ENCODE peak calls at places on chromosomes 12 and 14, in five cellular contexts. One of them, this sample, is unnamed.

GRCh38 chr12:52870361-52871290 is 21.8 kb upstream of the KRT78 start:
- DNase-seq in fibroblast of mammary gland: peak; percentile 35
- DNase-seq in thyroid gland: peak; percentile 68
- DNase-seq in adrenal gland: peak; percentile 37
- DNase-seq in cardiac muscle cell: peak; percentile 56
- DNase-seq in this sample: peak; percentile 62

GRCh38 chr12:89781961-89782360 is 73.3 kb upstream of the ATP2B1 start:
- DNase-seq in fibroblast of mammary gland: no peak
- DNase-seq in thyroid gland: no peak
- DNase-seq in adrenal gland: no peak
- DNase-seq in cardiac muscle cell: no peak
- DNase-seq in this sample: no peak

GRCh38 chr12:118418385-118419057 is 42.2 kb downstream of the SUDS3 start:
- DNase-seq in fibroblast of mammary gland: peak; percentile 61
- DNase-seq in thyroid gland: no peak
- DNase-seq in adrenal gland: no peak
- DNase-seq in cardiac muscle cell: no peak
- DNase-seq in this sample: peak; percentile 88

GRCh38 chr12:123363743-123364531 is 710 bp downstream of the SBNO1 start:
- DNase-seq in fibroblast of mammary gland: no peak
- DNase-seq in thyroid gland: peak; percentile 29
- DNase-seq in adrenal gland: peak; percentile 35
- DNase-seq in cardiac muscle cell: peak; percentile 17
- DNase-seq in this sample: peak; percentile 29

GRCh38 chr12:129558036-129558435 is 345.8 kb downstream of the TMEM132D start:
- DNase-seq in fibroblast of mammary gland: no peak
- DNase-seq in thyroid gland: no peak
- DNase-seq in adrenal gland: no peak
- DNase-seq in cardiac muscle cell: no peak
- DNase-seq in this sample: no peak

GRCh38 chr12:79737875-79738718 is 47.3 kb upstream of the PAWR start:
- DNase-seq in fibroblast of mammary gland: peak; percentile 70
- DNase-seq in thyroid gland: peak; percentile 31
- DNase-seq in adrenal gland: peak; percentile 18
- DNase-seq in cardiac muscle cell: peak; percentile 76
- DNase-seq in this sample: peak; percentile 76

GRCh38 chr12:78703820-78704525 is 160.6 kb upstream of the SYT1 start:
- DNase-seq in fibroblast of mammary gland: peak; percentile 84
- DNase-seq in thyroid gland: no peak
- DNase-seq in adrenal gland: no peak
- DNase-seq in cardiac muscle cell: peak; percentile 58
- DNase-seq in this sample: peak; percentile 93

GRCh38 chr14:57389646-57390036 is 745 bp upstream of the NAA30 start:
- DNase-seq in fibroblast of mammary gland: no peak
- DNase-seq in thyroid gland: no peak
- DNase-seq in adrenal gland: no peak
- DNase-seq in cardiac muscle cell: no peak
- DNase-seq in this sample: no peak

GRCh38 chr14:70317969-70318634 is 41.4 kb downstream of the COX16 start:
- DNase-seq in fibroblast of mammary gland: peak; percentile 60
- DNase-seq in thyroid gland: peak; percentile 6
- DNase-seq in adrenal gland: peak; percentile 22
- DNase-seq in cardiac muscle cell: peak; percentile 82
- DNase-seq in this sample: peak; percentile 66

GRCh38 chr12:82517027-82517426 is 158.7 kb downstream of the METTL25 start:
- DNase-seq in fibroblast of mammary gland: peak; percentile 12
- DNase-seq in thyroid gland: no peak
- DNase-seq in adrenal gland: no peak
- DNase-seq in cardiac muscle cell: peak; percentile 21
- DNase-seq in this sample: peak; percentile 29

GRCh38 chr14:55316528-55316927 is 45.3 kb downstream of the FBXO34 start:
- DNase-seq in fibroblast of mammary gland: no peak
- DNase-seq in thyroid gland: peak; percentile 78
- DNase-seq in adrenal gland: no peak
- DNase-seq in cardiac muscle cell: no peak
- DNase-seq in this sample: no peak

GRCh38 chr12:110073049-110073831 is 24.9 kb upstream of the C12orf76 start:
- DNase-seq in fibroblast of mammary gland: peak; percentile 30
- DNase-seq in thyroid gland: peak; percentile 29
- DNase-seq in adrenal gland: peak; percentile 42
- DNase-seq in cardiac muscle cell: no peak
- DNase-seq in this sample: no peak

GRCh38 chr14:24329736-24330135 is 5.1 kb downstream of the ADCY4 start:
- DNase-seq in fibroblast of mammary gland: no peak
- DNase-seq in thyroid gland: no peak
- DNase-seq in adrenal gland: no peak
- DNase-seq in cardiac muscle cell: no peak
- DNase-seq in this sample: no peak

GRCh38 chr12:78914859-78915331 is 50.3 kb downstream of the SYT1 start:
- DNase-seq in fibroblast of mammary gland: no peak
- DNase-seq in thyroid gland: no peak
- DNase-seq in adrenal gland: no peak
- DNase-seq in cardiac muscle cell: no peak
- DNase-seq in this sample: peak; percentile 69

GRCh38 chr12:94898388-94898787 is 105.1 kb downstream of the NDUFA12 start:
- DNase-seq in fibroblast of mammary gland: peak; percentile 12
- DNase-seq in thyroid gland: no peak
- DNase-seq in adrenal gland: no peak
- DNase-seq in cardiac muscle cell: peak; percentile 35
- DNase-seq in this sample: peak; percentile 8

GRCh38 chr12:18250313-18250916 is 10.9 kb upstream of the PIK3C2G start:
- DNase-seq in fibroblast of mammary gland: peak; percentile 74
- DNase-seq in thyroid gland: no peak
- DNase-seq in adrenal gland: no peak
- DNase-seq in cardiac muscle cell: peak; percentile 82
- DNase-seq in this sample: peak; percentile 67

GRCh38 chr14:58430156-58430555 is 2.6 kb downstream of the KIAA0586 start:
- DNase-seq in fibroblast of mammary gland: peak; percentile 70
- DNase-seq in thyroid gland: no peak
- DNase-seq in adrenal gland: no peak
- DNase-seq in cardiac muscle cell: peak; percentile 53
- DNase-seq in this sample: peak; percentile 94

GRCh38 chr14:61876362-61877049 is 114.3 kb downstream of the SNAPC1 start:
- DNase-seq in fibroblast of mammary gland: no peak
- DNase-seq in thyroid gland: no peak
- DNase-seq in adrenal gland: no peak
- DNase-seq in cardiac muscle cell: no peak
- DNase-seq in this sample: no peak

GRCh38 chr12:88298761-88299242 is 156.7 kb downstream of the TMTC3 start:
- DNase-seq in fibroblast of mammary gland: peak; percentile 77
- DNase-seq in thyroid gland: no peak
- DNase-seq in adrenal gland: no peak
- DNase-seq in cardiac muscle cell: peak; percentile 66
- DNase-seq in this sample: peak; percentile 97

GRCh38 chr12:4487024-4487423 is 41.4 kb upstream of the FGF6 start:
- DNase-seq in fibroblast of mammary gland: no peak
- DNase-seq in thyroid gland: no peak
- DNase-seq in adrenal gland: no peak
- DNase-seq in cardiac muscle cell: no peak
- DNase-seq in this sample: no peak

GRCh38 chr14:36214476-36215216 is 38.1 kb upstream of the PTCSC3 start:
- DNase-seq in fibroblast of mammary gland: no peak
- DNase-seq in thyroid gland: no peak
- DNase-seq in adrenal gland: no peak
- DNase-seq in cardiac muscle cell: no peak
- DNase-seq in this sample: peak; percentile 36

GRCh38 chr12:124547626-124548025 is 19.8 kb downstream of the NCOR2 start:
- DNase-seq in fibroblast of mammary gland: no peak
- DNase-seq in thyroid gland: no peak
- DNase-seq in adrenal gland: no peak
- DNase-seq in cardiac muscle cell: no peak
- DNase-seq in this sample: no peak

GRCh38 chr12:124544311-124544970 is 23.0 kb downstream of the NCOR2 start:
- DNase-seq in fibroblast of mammary gland: no peak
- DNase-seq in thyroid gland: no peak
- DNase-seq in adrenal gland: no peak
- DNase-seq in cardiac muscle cell: no peak
- DNase-seq in this sample: no peak

GRCh38 chr12:124543591-124544310 is 23.7 kb downstream of the NCOR2 start:
- DNase-seq in fibroblast of mammary gland: peak; percentile 60
- DNase-seq in thyroid gland: no peak
- DNase-seq in adrenal gland: no peak
- DNase-seq in cardiac muscle cell: no peak
- DNase-seq in this sample: no peak

GRCh38 chr12:124544983-124545382 is 22.4 kb downstream of the NCOR2 start:
- DNase-seq in fibroblast of mammary gland: no peak
- DNase-seq in thyroid gland: no peak
- DNase-seq in adrenal gland: no peak
- DNase-seq in cardiac muscle cell: no peak
- DNase-seq in this sample: no peak

GRCh38 chr12:124545508-124546418 is 21.6 kb downstream of the NCOR2 start:
- DNase-seq in fibroblast of mammary gland: peak; percentile 89
- DNase-seq in thyroid gland: no peak
- DNase-seq in adrenal gland: peak; percentile 95
- DNase-seq in cardiac muscle cell: no peak
- DNase-seq in this sample: no peak
- H3K4me3 ChIP-seq in fibroblast of mammary gland: no peak overlapping the region
- H3K4me3 ChIP-seq in thyroid gland: no peak overlapping the region
- H3K4me3 ChIP-seq in adrenal gland: no peak overlapping the region
- H3K4me3 ChIP-seq in cardiac muscle cell: no peak overlapping the region
- H3K4me3 ChIP-seq in this sample: no peak overlapping the region

DNA sequence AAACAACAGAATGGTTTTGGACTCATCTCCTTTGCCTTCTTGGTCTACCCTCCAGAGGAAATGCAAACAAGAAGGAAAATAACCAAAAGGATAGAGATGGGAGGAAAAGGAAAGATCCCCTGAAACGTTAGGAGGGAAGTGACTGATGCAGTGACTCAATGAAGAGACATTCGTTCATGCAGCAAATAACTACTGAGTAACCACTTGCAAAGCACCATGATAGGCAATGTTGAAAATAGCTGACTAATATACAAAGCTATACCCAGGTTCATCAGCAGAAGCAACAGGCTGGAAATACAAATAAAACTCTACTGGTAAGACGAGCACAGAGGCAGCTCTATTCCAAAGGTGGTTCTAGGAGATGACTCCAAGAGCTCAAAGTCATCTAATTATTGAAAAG is 41.8 kb downstream of the R3HDM2 start:
- DNase-seq in fibroblast of mammary gland: peak; percentile 92
- DNase-seq in thyroid gland: no peak
- DNase-seq in adrenal gland: no peak
- DNase-seq in cardiac muscle cell: peak; percentile 65
- DNase-seq in this sample: peak; percentile 94
- H3K4me3 ChIP-seq in fibroblast of mammary gland: no peak overlapping the region
- H3K4me3 ChIP-seq in thyroid gland: no peak overlapping the region
- H3K4me3 ChIP-seq in adrenal gland: no peak overlapping the region
- H3K4me3 ChIP-seq in cardiac muscle cell: no peak overlapping the region
- H3K4me3 ChIP-seq in this sample: no peak overlapping the region

DNA sequence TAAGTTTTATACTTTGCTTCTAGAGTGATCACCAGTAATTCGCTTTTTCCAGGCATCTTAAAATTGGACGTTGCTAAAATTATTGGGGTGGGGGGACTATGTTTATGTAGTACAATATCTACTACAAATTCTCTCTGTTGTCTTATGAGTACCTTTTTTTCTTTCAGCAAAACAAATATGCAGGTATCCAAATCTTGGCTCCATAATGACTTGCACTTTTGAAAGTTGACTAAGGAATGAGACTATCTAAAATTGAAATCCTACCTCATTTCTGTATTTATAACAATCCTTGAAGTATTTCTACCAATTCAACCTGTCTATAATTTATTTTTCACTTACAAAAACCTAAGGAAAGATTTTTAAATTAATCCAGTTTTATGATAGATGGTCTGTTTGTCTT is 2.4 kb downstream of the DYNC1H1 start:
- DNase-seq in fibroblast of mammary gland: no peak
- DNase-seq in thyroid gland: no peak
- DNase-seq in adrenal gland: no peak
- DNase-seq in cardiac muscle cell: no peak
- DNase-seq in this sample: no peak
- H3K4me3 ChIP-seq in fibroblast of mammary gland: peak overlapping the region; percentile 95
- H3K4me3 ChIP-seq in thyroid gland: no peak overlapping the region
- H3K4me3 ChIP-seq in adrenal gland: no peak overlapping the region
- H3K4me3 ChIP-seq in cardiac muscle cell: no peak overlapping the region
- H3K4me3 ChIP-seq in this sample: no peak overlapping the region

GRCh38 chr14:105168496-105168978 is at the start of gene JAG2:
- DNase-seq in fibroblast of mammary gland: no peak
- DNase-seq in thyroid gland: peak; percentile 38
- DNase-seq in adrenal gland: no peak
- DNase-seq in cardiac muscle cell: peak; percentile 24
- DNase-seq in this sample: peak; percentile 55
- H3K4me3 ChIP-seq in fibroblast of mammary gland: no peak within 1 kb of the TSS
- H3K4me3 ChIP-seq in thyroid gland: peak within 1 kb of the TSS; percentile 46
- H3K4me3 ChIP-seq in adrenal gland: no peak within 1 kb of the TSS
- H3K4me3 ChIP-seq in cardiac muscle cell: peak within 1 kb of the TSS; percentile 41
- H3K4me3 ChIP-seq in this sample: peak within 1 kb of the TSS; percentile 50

GRCh38 chr12:54426690-54427089 is 7.6 kb upstream of the ITGA5 start:
- DNase-seq in fibroblast of mammary gland: no peak
- DNase-seq in thyroid gland: no peak
- DNase-seq in adrenal gland: no peak
- DNase-seq in cardiac muscle cell: no peak
- DNase-seq in this sample: no peak

GRCh38 chr12:54430471-54431075 is 11.5 kb upstream of the ITGA5 start:
- DNase-seq in fibroblast of mammary gland: no peak
- DNase-seq in thyroid gland: peak; percentile 68
- DNase-seq in adrenal gland: no peak
- DNase-seq in cardiac muscle cell: no peak
- DNase-seq in this sample: no peak

GRCh38 chr12:54431911-54432814 is 13.1 kb upstream of the ITGA5 start:
- DNase-seq in fibroblast of mammary gland: peak; percentile 97
- DNase-seq in thyroid gland: peak; percentile 42
- DNase-seq in adrenal gland: peak; percentile 82
- DNase-seq in cardiac muscle cell: peak; percentile 90
- DNase-seq in this sample: peak; percentile 97

GRCh38 chr12:54428050-54429013 is 9.3 kb upstream of the ITGA5 start:
- DNase-seq in fibroblast of mammary gland: peak; percentile 97
- DNase-seq in thyroid gland: no peak
- DNase-seq in adrenal gland: no peak
- DNase-seq in cardiac muscle cell: peak; percentile 72
- DNase-seq in this sample: peak; percentile 74

DNA sequence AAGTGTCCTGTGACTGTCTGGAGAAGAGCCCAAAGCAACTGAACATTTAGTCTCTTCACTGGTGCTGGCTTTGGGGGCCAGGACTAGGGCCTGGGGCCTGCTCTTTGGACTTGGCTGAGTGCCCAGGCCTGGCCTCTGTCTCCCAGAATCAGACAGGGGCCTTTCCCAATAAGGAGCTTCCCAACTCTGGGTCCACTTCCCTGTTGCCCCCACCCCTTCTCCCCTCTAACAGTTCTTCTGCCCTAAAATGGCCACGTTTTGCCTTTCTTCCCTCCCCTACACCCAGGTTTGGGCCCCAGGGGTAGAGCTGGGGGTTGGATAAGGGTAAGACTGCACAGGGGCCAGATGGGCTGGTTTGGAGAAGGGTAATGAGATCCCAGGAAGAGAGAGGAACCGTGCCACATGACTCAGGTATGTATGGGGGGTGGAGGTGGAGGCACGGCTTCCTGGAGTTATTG is 10.0 kb upstream of the ITGA5 start:
- DNase-seq in fibroblast of mammary gland: no peak
- DNase-seq in thyroid gland: no peak
- DNase-seq in adrenal gland: no peak
- DNase-seq in cardiac muscle cell: no peak
- DNase-seq in this sample: peak; percentile 65
- H3K4me3 ChIP-seq in fibroblast of mammary gland: no peak overlapping the region
- H3K4me3 ChIP-seq in thyroid gland: no peak overlapping the region
- H3K4me3 ChIP-seq in adrenal gland: no peak overlapping the region
- H3K4me3 ChIP-seq in cardiac muscle cell: no peak overlapping the region
- H3K4me3 ChIP-seq in this sample: no peak overlapping the region